ENCODE peak calls at places on chromosome 3, in six cellular contexts. S is anterior cingulate cortex; V is activated T-helper 2 cell treated with anti-CD3 and anti-CD28 coated beads, Interferon-gamma antibody, Interleukin-2, Interleukin-4, amounts not matched to agents 10 μg/mL and 5 μg/mL and 100 μg/mL, durations not matched to agents 14 hours and 24 hours and 36 hours; T is HCT116; N is astrocyte of the cerebellum; P is CD4-positive, alpha-beta T cell. A is an unnamed sample.

GRCh38 chr3:62548806-62549205 is 175.5 kb upstream of the FEZF2 start:
- DNase-seq in S (no peak), N (no peak), T (no peak), V (no peak), P (no peak), A (no peak)

GRCh38 chr3:195319060-195319459 is 48.1 kb upstream of the XXYLT1 start:
- DNase-seq in S (no peak), V (no peak), N (no peak), T (no peak), P (no peak), A (no peak)

GRCh38 chr3:71066356-71066755 is 517.2 kb downstream of the FOXP1 start:
- DNase-seq in V (no peak), N (no peak), P (no peak), S (no peak), T (no peak), A (peak; percentile 70)

GRCh38 chr3:142285057-142285666 is 59.8 kb upstream of the GK5 start:
- DNase-seq in V (no peak), P (no peak), S (no peak), N (no peak), T (no peak), A (no peak)

GRCh38 chr3:31925271-31925630 is 55.8 kb downstream of the OSBPL10 start:
- DNase-seq in N (no peak), P (no peak), S (no peak), T (no peak), V (no peak), A (no peak)

GRCh38 chr3:39038165-39038564 is 13.6 kb downstream of the SCN11A start:
- DNase-seq in N (peak; percentile 16), V (no peak), S (no peak), P (no peak), T (no peak), A (no peak)

GRCh38 chr3:173584834-173585831 is 187.6 kb downstream of the NLGN1 start:
- DNase-seq in V (no peak), T (no peak), S (no peak), P (no peak), N (peak; percentile 34), A (no peak)

GRCh38 chr3:181755959-181756358 is 44.2 kb downstream of the SOX2 start:
- DNase-seq in N (peak; percentile 12), S (no peak), T (no peak), P (no peak), V (no peak), A (no peak)

GRCh38 chr3:138450181-138450580 is 15.8 kb downstream of the ESYT3 start:
- DNase-seq in V (no peak), T (no peak), S (no peak), P (no peak), N (no peak), A (no peak)

GRCh38 chr3:8886556-8886955 is 76.7 kb downstream of the RAD18 start:
- DNase-seq in T (no peak), S (no peak), V (no peak), N (no peak), P (no peak), A (no peak)

GRCh38 chr3:58041826-58042324 is 33.7 kb downstream of the FLNB start:
- DNase-seq in S (no peak), N (peak; percentile 98), P (no peak), V (no peak), T (no peak), A (peak; percentile 97)

GRCh38 chr3:3127432-3128010 is 781 bp downstream of the TRNT1 start:
- DNase-seq in P (peak; percentile 24), T (no peak), N (no peak), S (no peak), V (peak; percentile 18), A (peak; percentile 10)

GRCh38 chr3:76134166-76134565 is 348.8 kb upstream of the ZNF717 start:
- DNase-seq in T (no peak), S (no peak), N (no peak), V (no peak), P (no peak), A (no peak)

GRCh38 chr3:196400331-196400730 is 31.9 kb downstream of the UBXN7 start:
- DNase-seq in T (no peak), N (no peak), P (no peak), S (no peak), V (no peak), A (no peak)

GRCh38 chr3:37999836-38000235 is 9.2 kb downstream of the VILL start:
- DNase-seq in S (no peak), N (no peak), V (no peak), T (no peak), P (no peak), A (no peak)

GRCh38 chr3:64417816-64418215 is 192.6 kb upstream of the PRICKLE2 start:
- DNase-seq in N (peak; percentile 66), T (no peak), S (no peak), P (no peak), V (no peak), A (no peak)

GRCh38 chr3:51686512-51687215 is 15.6 kb downstream of the TEX264 start:
- DNase-seq in P (peak; percentile 84), N (no peak), V (peak; percentile 79), T (no peak), S (no peak), A (peak; percentile 91)

GRCh38 chr3:41362638-41363559 is 163.6 kb downstream of the CTNNB1 start:
- DNase-seq in T (no peak), N (no peak), P (no peak), V (no peak), S (no peak), A (no peak)

GRCh38 chr3:174440350-174440716 is 418.8 kb upstream of the NAALADL2 start:
- DNase-seq in N (peak; percentile 26), P (no peak), T (no peak), V (no peak), S (no peak), A (peak; percentile 11)

GRCh38 chr3:58874795-58875194 is 175.0 kb downstream of the CFAP20DC start:
- DNase-seq in T (peak; percentile 64), P (no peak), S (no peak), N (no peak), V (no peak), A (no peak)

GRCh38 chr3:102183186-102183585 is 251.6 kb upstream of the ZPLD1 start:
- DNase-seq in N (no peak), V (no peak), P (no peak), S (no peak), T (no peak), A (no peak)

GRCh38 chr3:126288314-126288713 is 68.9 kb downstream of the KLF15 start:
- DNase-seq in N (no peak), S (peak; percentile 41), P (no peak), V (no peak), T (no peak), A (no peak)

GRCh38 chr3:107737909-107738308 is 215.1 kb downstream of the BBX start:
- DNase-seq in P (no peak), V (no peak), T (no peak), S (no peak), N (no peak), A (no peak)

GRCh38 chr3:59418836-59419235 is 369.0 kb upstream of the CFAP20DC start:
- DNase-seq in T (no peak), V (no peak), S (no peak), N (no peak), P (no peak), A (no peak)

GRCh38 chr3:122730240-122730639 is 49.6 kb downstream of the PARP14 start:
- DNase-seq in P (no peak), S (no peak), T (no peak), V (no peak), N (no peak), A (peak; percentile 74)

A was measured in Jurkat, Clone E6-1.